ENCODE peak calls at places on chromosome X, in four cellular contexts. N, F, J and L are unnamed samples. For H3K4me1, the result is how much of the 10 kb centered on the place peaks cover.

GRCh38 chrX:110667706-110668105 is 127.9 kb downstream of the CHRDL1 start:
- DNase-seq in N (no peak), F (peak), J (no peak), L (peak)

GRCh38 chrX:1391707-1392375 is at the start of gene SLC25A6:
- DNase-seq in N (peak), F (peak), J (peak), L (peak)

GRCh38 chrX:12771445-12772069 is 19.7 kb upstream of the PRPS2 start:
- DNase-seq in N (no peak), F (no peak), J (peak), L (no peak)

GRCh38 chrX:71650333-71650969 is 16.9 kb upstream of the LOC101059915 start:
- DNase-seq in N (peak), F (no peak), J (no peak), L (no peak)

GRCh38 chrX:1397441-1397840 is 5.5 kb upstream of the SLC25A6 start:
- DNase-seq in N (no peak), F (no peak), J (no peak), L (no peak)

GRCh38 chrX:124226129-124226528 is 106.3 kb upstream of the TEX13D start:
- DNase-seq in N (no peak), F (no peak), J (no peak), L (no peak)

GRCh38 chrX:42992199-42992943 is 214.4 kb upstream of the PPP1R2C start:
- DNase-seq in N (no peak), F (no peak), J (no peak), L (peak)

GRCh38 chrX:56729152-56729557 is at the start of gene NBDY:
- DNase-seq in N (no peak), F (no peak), J (no peak), L (peak)

GRCh38 chrX:151694661-151695582 is at the start of gene PRRG3:
- DNase-seq in N (no peak), F (no peak), J (no peak), L (no peak)

GRCh38 chrX:139213241-139213709 is 317.3 kb upstream of the F9 start:
- DNase-seq in N (peak), F (no peak), J (no peak), L (no peak)

GRCh38 chrX:49753691-49754090 is 57.9 kb upstream of the PAGE1 start:
- DNase-seq in N (no peak), F (no peak), J (no peak), L (no peak)

GRCh38 chrX:118807151-118808017 is 16.2 kb upstream of the ZCCHC12 start:
- DNase-seq in N (peak), F (no peak), J (peak), L (peak)

GRCh38 chrX:107676559-107677378 is 48.5 kb downstream of the PRPS1 start:
- DNase-seq in N (no peak), F (no peak), J (no peak), L (no peak)

GRCh38 chrX:118724775-118725174 is 2.6 kb upstream of the IL13RA1 start:
- DNase-seq in N (peak), F (no peak), J (no peak), L (no peak)

GRCh38 chrX:12790878-12791252 is 347 bp upstream of the PRPS2 start:
- DNase-seq in N (no peak), F (no peak), J (no peak), L (no peak)

GRCh38 chrX:1026263-1027015 is 186.0 kb downstream of the CRLF2 start:
- DNase-seq in N (no peak), F (no peak), J (peak), L (no peak)

GRCh38 chrX:130285069-130285620 is 16.4 kb upstream of the ZNF280C start:
- DNase-seq in N (no peak), F (no peak), J (no peak), L (no peak)

GRCh38 chrX:20270557-20270880 is 3.8 kb upstream of the RPS6KA3 start:
- DNase-seq in N (peak), F (no peak), J (no peak), L (no peak)

GRCh38 chrX:54043696-54044125 is 562 bp downstream of the PHF8 start:
- DNase-seq in N (no peak), F (no peak), J (no peak), L (peak)

GRCh38 chrX:13688772-13689518 is at the start of gene RAB9A:
- DNase-seq in N (peak), F (peak), J (no peak), L (peak)

GRCh38 chrX:105101378-105101777 is 119.1 kb downstream of the TEX13A start:
- DNase-seq in N (no peak), F (no peak), J (no peak), L (no peak)
- TF ChIP-seq SUZ12 in N (no peak), F (no peak), J (no peak), L (no peak)

GRCh38 chrX:65750674-65751469 is 83.4 kb downstream of the MSN start:
- DNase-seq in N (no peak), F (no peak), J (peak), L (no peak)
- H3K4me1 ChIP-seq in N (under half), F (under half), J (under half), L (under half)

GRCh38 chrX:149284616-149285015 is 220.5 kb downstream of the IDS start:
- DNase-seq in N (no peak), F (no peak), J (no peak), L (no peak)
- H3K4me3 ChIP-seq in N (no peak), F (no peak), J (no peak), L (no peak)

GRCh38 chrX:103586659-103587058 is 1.3 kb downstream of the TCEAL4 start:
- DNase-seq in N (no peak), F (no peak), J (no peak), L (no peak)

GRCh38 chrX:103584606-103585005 is 709 bp upstream of the TCEAL4 start:
- DNase-seq in N (no peak), F (no peak), J (no peak), L (no peak)

GRCh38 chrX:103586314-103586646 is 965 bp downstream of the TCEAL4 start:
- DNase-seq in N (no peak), F (no peak), J (no peak), L (no peak)

GRCh38 chrX:103585421-103586313 is at the start of gene TCEAL4:
- DNase-seq in N (no peak), F (no peak), J (no peak), L (peak)
- TF ChIP-seq SUZ12 in N (no peak), F (no peak), J (no peak), L (no peak)

GRCh38 chrX:65673857-65674350 is 6.5 kb downstream of the MSN start:
- DNase-seq in N (no peak), F (no peak), J (no peak), L (no peak)
- H3K4me1 ChIP-seq in N (under half), F (under half), J (under half), L (under half)

DNA sequence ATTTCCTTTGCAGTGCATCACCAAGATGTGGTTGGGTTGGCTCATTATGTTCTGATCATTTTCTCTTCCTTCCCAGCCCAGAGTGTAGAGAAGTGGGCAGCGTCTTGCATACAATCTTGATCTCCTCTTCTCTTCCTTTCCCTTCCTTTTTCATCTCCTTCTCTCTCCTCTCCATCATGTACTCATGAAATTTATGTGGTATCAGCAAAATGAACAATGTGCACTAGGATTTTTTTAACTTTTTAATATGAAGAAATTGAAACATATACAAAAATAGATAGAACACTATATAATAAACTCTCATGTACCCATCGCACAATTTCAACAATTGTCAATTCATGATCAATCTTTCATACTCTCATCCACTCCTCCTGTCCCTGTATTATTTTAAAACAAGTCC is 593.5 kb downstream of the BCOR start:
- DNase-seq in N (no peak), F (no peak), J (no peak), L (no peak)
- H3K4me3 ChIP-seq in N (no peak), F (no peak), J (no peak), L (no peak)